ENCODE peak calls at places on chromosomes 12 and 14, in seven cellular contexts. One of them, this sample, is unnamed.

GRCh38 chr14:73014105-73014504 is 12.8 kb downstream of the ZFYVE1 start:
- DNase-seq in psoas muscle: no peak
- DNase-seq in CD14-positive monocyte: no peak
- DNase-seq in RWPE2: no peak
- DNase-seq in lower leg skin: no peak
- DNase-seq in H9: no peak
- DNase-seq in heart right ventricle: no peak
- DNase-seq in this sample: no peak

GRCh38 chr14:102233081-102233480 is 71.9 kb downstream of the MOK start:
- DNase-seq in psoas muscle: no peak
- DNase-seq in CD14-positive monocyte: no peak
- DNase-seq in RWPE2: no peak
- DNase-seq in lower leg skin: no peak
- DNase-seq in H9: no peak
- DNase-seq in heart right ventricle: no peak
- DNase-seq in this sample: no peak

GRCh38 chr14:33297565-33297964 is 358.9 kb downstream of the NPAS3 start:
- DNase-seq in psoas muscle: no peak
- DNase-seq in CD14-positive monocyte: no peak
- DNase-seq in RWPE2: no peak
- DNase-seq in lower leg skin: no peak
- DNase-seq in H9: peak
- DNase-seq in heart right ventricle: no peak
- DNase-seq in this sample: no peak

GRCh38 chr12:116366456-116366776 is 88.9 kb upstream of the MED13L start:
- DNase-seq in psoas muscle: peak
- DNase-seq in CD14-positive monocyte: no peak
- DNase-seq in RWPE2: no peak
- DNase-seq in lower leg skin: no peak
- DNase-seq in H9: no peak
- DNase-seq in heart right ventricle: no peak
- DNase-seq in this sample: no peak

GRCh38 chr12:68891141-68891540 is 41.8 kb downstream of the CPM start:
- DNase-seq in psoas muscle: no peak
- DNase-seq in CD14-positive monocyte: no peak
- DNase-seq in RWPE2: no peak
- DNase-seq in lower leg skin: no peak
- DNase-seq in H9: no peak
- DNase-seq in heart right ventricle: no peak
- DNase-seq in this sample: no peak

GRCh38 chr14:40652089-40652691 is 954.5 kb upstream of the LRFN5 start:
- DNase-seq in psoas muscle: no peak
- DNase-seq in CD14-positive monocyte: no peak
- DNase-seq in RWPE2: no peak
- DNase-seq in lower leg skin: no peak
- DNase-seq in H9: no peak
- DNase-seq in heart right ventricle: no peak
- DNase-seq in this sample: no peak

GRCh38 chr14:65847065-65847847 is 434.7 kb downstream of the FUT8 start:
- DNase-seq in psoas muscle: no peak
- DNase-seq in CD14-positive monocyte: no peak
- DNase-seq in RWPE2: no peak
- DNase-seq in lower leg skin: no peak
- DNase-seq in H9: no peak
- DNase-seq in heart right ventricle: no peak
- DNase-seq in this sample: no peak

GRCh38 chr14:34699873-34700621 is 14.3 kb downstream of the CFL2 start:
- DNase-seq in psoas muscle: no peak
- DNase-seq in CD14-positive monocyte: no peak
- DNase-seq in RWPE2: no peak
- DNase-seq in lower leg skin: no peak
- DNase-seq in H9: no peak
- DNase-seq in heart right ventricle: no peak
- DNase-seq in this sample: no peak

GRCh38 chr12:94560416-94561221 is 89.7 kb downstream of the TMCC3 start:
- DNase-seq in psoas muscle: no peak
- DNase-seq in CD14-positive monocyte: no peak
- DNase-seq in RWPE2: peak
- DNase-seq in lower leg skin: peak
- DNase-seq in H9: peak
- DNase-seq in heart right ventricle: no peak
- DNase-seq in this sample: peak

GRCh38 chr14:51650721-51651387 is 856 bp upstream of the FRMD6 start:
- DNase-seq in psoas muscle: peak
- DNase-seq in CD14-positive monocyte: no peak
- DNase-seq in RWPE2: peak
- DNase-seq in lower leg skin: peak
- DNase-seq in H9: peak
- DNase-seq in heart right ventricle: peak
- DNase-seq in this sample: peak

GRCh38 chr14:64730061-64730440 is 25.8 kb downstream of the PLEKHG3 start:
- DNase-seq in psoas muscle: peak
- DNase-seq in CD14-positive monocyte: no peak
- DNase-seq in RWPE2: peak
- DNase-seq in lower leg skin: no peak
- DNase-seq in H9: no peak
- DNase-seq in heart right ventricle: no peak
- DNase-seq in this sample: no peak

GRCh38 chr12:105419606-105420005 is 89.1 kb downstream of the C12orf75 start:
- DNase-seq in psoas muscle: no peak
- DNase-seq in CD14-positive monocyte: no peak
- DNase-seq in RWPE2: no peak
- DNase-seq in lower leg skin: no peak
- DNase-seq in H9: no peak
- DNase-seq in heart right ventricle: no peak
- DNase-seq in this sample: no peak

GRCh38 chr12:13209279-13210021 is 12.9 kb downstream of the EMP1 start:
- DNase-seq in psoas muscle: no peak
- DNase-seq in CD14-positive monocyte: no peak
- DNase-seq in RWPE2: no peak
- DNase-seq in lower leg skin: no peak
- DNase-seq in H9: no peak
- DNase-seq in heart right ventricle: no peak
- DNase-seq in this sample: no peak

GRCh38 chr12:3119745-3120660 is 42.8 kb downstream of the TSPAN9 start:
- DNase-seq in psoas muscle: peak
- DNase-seq in CD14-positive monocyte: no peak
- DNase-seq in RWPE2: no peak
- DNase-seq in lower leg skin: no peak
- DNase-seq in H9: no peak
- DNase-seq in heart right ventricle: peak
- DNase-seq in this sample: no peak

GRCh38 chr12:62003217-62003616 is 257.0 kb upstream of the USP15 start:
- DNase-seq in psoas muscle: no peak
- DNase-seq in CD14-positive monocyte: no peak
- DNase-seq in RWPE2: no peak
- DNase-seq in lower leg skin: no peak
- DNase-seq in H9: no peak
- DNase-seq in heart right ventricle: no peak
- DNase-seq in this sample: no peak

GRCh38 chr12:6899837-6900519 is 4.6 kb upstream of the LRRC23 start:
- DNase-seq in psoas muscle: no peak
- DNase-seq in CD14-positive monocyte: peak
- DNase-seq in RWPE2: no peak
- DNase-seq in lower leg skin: peak
- DNase-seq in H9: peak
- DNase-seq in heart right ventricle: peak
- DNase-seq in this sample: no peak

GRCh38 chr12:47207005-47207717 is 127.4 kb upstream of the AMIGO2 start:
- DNase-seq in psoas muscle: no peak
- DNase-seq in CD14-positive monocyte: peak
- DNase-seq in RWPE2: no peak
- DNase-seq in lower leg skin: no peak
- DNase-seq in H9: no peak
- DNase-seq in heart right ventricle: no peak
- DNase-seq in this sample: no peak

GRCh38 chr14:89924224-89924623 is 30.3 kb downstream of the EFCAB11 start:
- DNase-seq in psoas muscle: no peak
- DNase-seq in CD14-positive monocyte: no peak
- DNase-seq in RWPE2: no peak
- DNase-seq in lower leg skin: no peak
- DNase-seq in H9: no peak
- DNase-seq in heart right ventricle: no peak
- DNase-seq in this sample: no peak

GRCh38 chr12:110940933-110941332 is 20.6 kb upstream of the MYL2 start:
- DNase-seq in psoas muscle: no peak
- DNase-seq in CD14-positive monocyte: no peak
- DNase-seq in RWPE2: no peak
- DNase-seq in lower leg skin: no peak
- DNase-seq in H9: peak
- DNase-seq in heart right ventricle: no peak
- DNase-seq in this sample: no peak

GRCh38 chr14:91241848-91242247 is 2.7 kb downstream of the GPR68 start:
- DNase-seq in psoas muscle: no peak
- DNase-seq in CD14-positive monocyte: peak
- DNase-seq in RWPE2: no peak
- DNase-seq in lower leg skin: no peak
- DNase-seq in H9: no peak
- DNase-seq in heart right ventricle: no peak
- DNase-seq in this sample: no peak

DNA sequence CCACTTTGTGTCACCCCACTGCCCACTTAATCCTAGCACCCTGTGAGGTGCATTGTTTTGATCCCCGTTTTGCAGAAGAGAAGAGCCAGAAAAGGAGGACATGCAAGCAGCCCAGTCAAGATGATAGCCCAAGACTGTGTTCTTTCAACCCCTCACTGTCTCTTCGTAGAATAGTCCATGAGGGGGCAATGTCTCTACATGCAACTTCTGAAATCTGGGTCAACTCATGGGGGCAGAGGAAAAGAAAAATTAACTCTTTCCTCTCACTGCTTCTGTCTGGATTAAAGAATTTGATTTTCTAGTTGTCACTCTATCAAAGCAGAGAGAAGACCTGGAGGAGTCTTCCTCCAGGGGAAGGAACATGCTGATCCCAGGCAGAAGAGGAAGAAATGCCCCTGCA is 229.6 kb upstream of the NOS1 start:
- DNase-seq in psoas muscle: no peak
- DNase-seq in CD14-positive monocyte: no peak
- DNase-seq in RWPE2: no peak
- DNase-seq in lower leg skin: no peak
- DNase-seq in H9: no peak
- DNase-seq in heart right ventricle: no peak
- DNase-seq in this sample: no peak
- TF ChIP-seq CTCF in psoas muscle: no peak
- TF ChIP-seq CTCF in CD14-positive monocyte: no peak
- TF ChIP-seq CTCF in RWPE2: peak
- TF ChIP-seq CTCF in lower leg skin: no peak
- TF ChIP-seq CTCF in H9: peak
- TF ChIP-seq CTCF in heart right ventricle: no peak
- TF ChIP-seq CTCF in this sample: no peak

GRCh38 chr12:58419182-58419760 is 477.9 kb downstream of the ATP23 start:
- DNase-seq in psoas muscle: no peak
- DNase-seq in CD14-positive monocyte: no peak
- DNase-seq in RWPE2: no peak
- DNase-seq in lower leg skin: peak
- DNase-seq in H9: no peak
- DNase-seq in heart right ventricle: no peak
- DNase-seq in this sample: no peak

GRCh38 chr12:58414398-58414871 is 473.1 kb downstream of the ATP23 start:
- DNase-seq in psoas muscle: no peak
- DNase-seq in CD14-positive monocyte: no peak
- DNase-seq in RWPE2: no peak
- DNase-seq in lower leg skin: no peak
- DNase-seq in H9: no peak
- DNase-seq in heart right ventricle: no peak
- DNase-seq in this sample: no peak

GRCh38 chr12:58413794-58414193 is 472.4 kb downstream of the ATP23 start:
- DNase-seq in psoas muscle: no peak
- DNase-seq in CD14-positive monocyte: no peak
- DNase-seq in RWPE2: no peak
- DNase-seq in lower leg skin: no peak
- DNase-seq in H9: no peak
- DNase-seq in heart right ventricle: no peak
- DNase-seq in this sample: no peak

GRCh38 chr12:58415716-58416115 is 474.3 kb downstream of the ATP23 start:
- DNase-seq in psoas muscle: no peak
- DNase-seq in CD14-positive monocyte: no peak
- DNase-seq in RWPE2: no peak
- DNase-seq in lower leg skin: no peak
- DNase-seq in H9: no peak
- DNase-seq in heart right ventricle: no peak
- DNase-seq in this sample: no peak

GRCh38 chr12:58416211-58416610 is 474.8 kb downstream of the ATP23 start:
- DNase-seq in psoas muscle: no peak
- DNase-seq in CD14-positive monocyte: no peak
- DNase-seq in RWPE2: no peak
- DNase-seq in lower leg skin: no peak
- DNase-seq in H9: no peak
- DNase-seq in heart right ventricle: no peak
- DNase-seq in this sample: no peak
- TF ChIP-seq CTCF in psoas muscle: no peak
- TF ChIP-seq CTCF in CD14-positive monocyte: no peak
- TF ChIP-seq CTCF in RWPE2: no peak
- TF ChIP-seq CTCF in lower leg skin: no peak
- TF ChIP-seq CTCF in H9: no peak
- TF ChIP-seq CTCF in heart right ventricle: no peak
- TF ChIP-seq CTCF in this sample: no peak

GRCh38 chr12:64320611-64321010 is 69.9 kb downstream of the C12orf56 start:
- DNase-seq in psoas muscle: no peak
- DNase-seq in CD14-positive monocyte: no peak
- DNase-seq in RWPE2: no peak
- DNase-seq in lower leg skin: no peak
- DNase-seq in H9: no peak
- DNase-seq in heart right ventricle: no peak
- DNase-seq in this sample: no peak

GRCh38 chr12:64323006-64323405 is 67.6 kb downstream of the C12orf56 start:
- DNase-seq in psoas muscle: no peak
- DNase-seq in CD14-positive monocyte: no peak
- DNase-seq in RWPE2: no peak
- DNase-seq in lower leg skin: no peak
- DNase-seq in H9: no peak
- DNase-seq in heart right ventricle: no peak
- DNase-seq in this sample: no peak

GRCh38 chr12:64323476-64324225 is 66.9 kb downstream of the C12orf56 start:
- DNase-seq in psoas muscle: no peak
- DNase-seq in CD14-positive monocyte: no peak
- DNase-seq in RWPE2: no peak
- DNase-seq in lower leg skin: no peak
- DNase-seq in H9: no peak
- DNase-seq in heart right ventricle: no peak
- DNase-seq in this sample: no peak

GRCh38 chr12:64318605-64319004 is 72.0 kb downstream of the C12orf56 start:
- DNase-seq in psoas muscle: no peak
- DNase-seq in CD14-positive monocyte: no peak
- DNase-seq in RWPE2: no peak
- DNase-seq in lower leg skin: no peak
- DNase-seq in H9: peak
- DNase-seq in heart right ventricle: no peak
- DNase-seq in this sample: no peak
- TF ChIP-seq CTCF in psoas muscle: no peak
- TF ChIP-seq CTCF in CD14-positive monocyte: no peak
- TF ChIP-seq CTCF in RWPE2: no peak
- TF ChIP-seq CTCF in lower leg skin: no peak
- TF ChIP-seq CTCF in H9: peak
- TF ChIP-seq CTCF in heart right ventricle: peak
- TF ChIP-seq CTCF in this sample: no peak

DNA sequence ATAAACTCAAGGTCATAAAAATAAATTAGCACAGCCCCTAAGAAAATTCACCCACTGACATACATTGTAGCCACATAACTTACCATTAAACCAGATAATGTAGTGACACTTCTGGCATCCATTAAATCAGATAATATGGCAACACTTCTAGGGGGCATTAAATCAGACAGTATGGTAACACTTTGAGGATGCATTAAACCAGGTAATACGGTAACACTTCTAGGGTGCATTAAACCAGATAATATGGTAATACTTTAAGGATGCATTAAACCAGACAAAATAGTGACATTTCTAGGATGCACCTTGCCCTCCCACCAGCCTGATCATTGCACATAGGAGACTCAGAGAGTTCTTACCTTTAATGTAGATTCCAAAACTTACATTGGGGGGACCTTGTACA is 1220.5 kb upstream of the TMEM132C start:
- DNase-seq in psoas muscle: no peak
- DNase-seq in CD14-positive monocyte: no peak
- DNase-seq in RWPE2: no peak
- DNase-seq in lower leg skin: no peak
- DNase-seq in H9: no peak
- DNase-seq in heart right ventricle: no peak
- DNase-seq in this sample: no peak
- TF ChIP-seq CTCF in psoas muscle: no peak
- TF ChIP-seq CTCF in CD14-positive monocyte: no peak
- TF ChIP-seq CTCF in RWPE2: no peak
- TF ChIP-seq CTCF in lower leg skin: no peak
- TF ChIP-seq CTCF in H9: no peak
- TF ChIP-seq CTCF in heart right ventricle: no peak
- TF ChIP-seq CTCF in this sample: no peak

This sample was measured in Calu3.